ENCODE peak calls at places on chromosomes 7 and 10, in six cellular contexts. N, F, E, W, I and K are unnamed samples.

GRCh38 chr10:91410638-91411367 is 659 bp downstream of the HECTD2 start:
- DNase-seq in N (peak), F (no peak), E (peak), W (peak), I (peak), K (no peak)

GRCh38 chr10:1550616-1551015 is 186.7 kb downstream of the ADARB2 start:
- DNase-seq in N (no peak), F (no peak), E (no peak), W (no peak), I (no peak), K (no peak)

GRCh38 chr10:24871006-24871405 is 81.4 kb downstream of the PRTFDC1 start:
- DNase-seq in N (no peak), F (no peak), E (no peak), W (no peak), I (no peak), K (no peak)

GRCh38 chr7:641269-641671 is 85.2 kb upstream of the DNAAF5 start:
- DNase-seq in N (no peak), F (no peak), E (peak), W (peak), I (no peak), K (no peak)

GRCh38 chr10:124678566-124679240 is 65.5 kb downstream of the FAM53B start:
- DNase-seq in N (peak), F (no peak), E (no peak), W (no peak), I (no peak), K (no peak)

GRCh38 chr7:28570970-28571288 is 158.6 kb downstream of the CREB5 start:
- DNase-seq in N (no peak), F (no peak), E (no peak), W (peak), I (no peak), K (no peak)

GRCh38 chr7:48251766-48252165 is 80.5 kb downstream of the ABCA13 start:
- DNase-seq in N (no peak), F (no peak), E (no peak), W (no peak), I (no peak), K (no peak)

GRCh38 chr10:116197961-116198360 is 75.0 kb downstream of the GFRA1 start:
- DNase-seq in N (no peak), F (no peak), E (no peak), W (no peak), I (no peak), K (no peak)

GRCh38 chr7:131218727-131219128 is 108.9 kb upstream of the MKLN1 start:
- DNase-seq in N (no peak), F (no peak), E (peak), W (no peak), I (no peak), K (no peak)

GRCh38 chr7:30841801-30842541 is 69.7 kb upstream of the AQP1 start:
- DNase-seq in N (no peak), F (no peak), E (no peak), W (no peak), I (no peak), K (no peak)

GRCh38 chr7:128985660-128986059 is 47.9 kb downstream of the IRF5 start:
- DNase-seq in N (no peak), F (no peak), E (no peak), W (no peak), I (no peak), K (no peak)

GRCh38 chr10:59877191-59877671 is 29.1 kb downstream of the CCDC6 start:
- DNase-seq in N (no peak), F (peak), E (no peak), W (peak), I (no peak), K (peak)

GRCh38 chr7:69781412-69781846 is 183.2 kb downstream of the AUTS2 start:
- DNase-seq in N (no peak), F (no peak), E (no peak), W (no peak), I (no peak), K (no peak)

GRCh38 chr10:3874988-3875841 is 90.2 kb upstream of the KLF6 start:
- DNase-seq in N (no peak), F (no peak), E (no peak), W (no peak), I (peak), K (no peak)
- H3K4me3 ChIP-seq in N (no peak), F (no peak), E (no peak), W (no peak), I (no peak), K (no peak)

DNA sequence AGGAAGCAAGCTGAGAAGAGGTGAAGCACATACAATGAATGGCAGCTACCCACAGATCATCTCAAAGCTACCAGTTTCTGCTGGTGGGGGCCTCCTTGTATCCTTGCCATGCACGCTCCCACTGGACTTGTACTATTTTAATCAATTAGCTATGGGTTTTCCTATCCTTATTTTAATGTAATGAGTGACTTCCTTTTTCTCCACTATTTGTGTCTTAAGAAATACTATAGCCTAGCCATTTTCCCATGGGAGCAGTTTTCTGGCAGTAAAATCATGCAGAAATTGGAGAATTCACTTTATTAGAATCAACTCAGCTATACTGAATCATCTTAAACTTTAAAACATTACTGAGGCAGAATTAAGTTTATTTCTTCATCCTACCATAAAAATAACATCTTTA is 73.5 kb downstream of the CTNNA3 start:
- DNase-seq in N (no peak), F (no peak), E (peak), W (peak), I (no peak), K (no peak)
- H3K4me3 ChIP-seq in N (no peak), F (no peak), E (no peak), W (no peak), I (no peak), K (no peak)

GRCh38 chr7:22378199-22378961 is 21.4 kb upstream of the RAPGEF5 start:
- DNase-seq in N (no peak), F (no peak), E (no peak), W (no peak), I (no peak), K (no peak)
- H3K4me3 ChIP-seq in N (no peak), F (no peak), E (no peak), W (no peak), I (no peak), K (no peak)

GRCh38 chr7:140734729-140735128 is 38.2 kb downstream of the NDUFB2 start:
- DNase-seq in N (no peak), F (no peak), E (no peak), W (no peak), I (no peak), K (no peak)
- H3K4me3 ChIP-seq in N (no peak), F (no peak), E (no peak), W (no peak), I (no peak), K (no peak)

DNA sequence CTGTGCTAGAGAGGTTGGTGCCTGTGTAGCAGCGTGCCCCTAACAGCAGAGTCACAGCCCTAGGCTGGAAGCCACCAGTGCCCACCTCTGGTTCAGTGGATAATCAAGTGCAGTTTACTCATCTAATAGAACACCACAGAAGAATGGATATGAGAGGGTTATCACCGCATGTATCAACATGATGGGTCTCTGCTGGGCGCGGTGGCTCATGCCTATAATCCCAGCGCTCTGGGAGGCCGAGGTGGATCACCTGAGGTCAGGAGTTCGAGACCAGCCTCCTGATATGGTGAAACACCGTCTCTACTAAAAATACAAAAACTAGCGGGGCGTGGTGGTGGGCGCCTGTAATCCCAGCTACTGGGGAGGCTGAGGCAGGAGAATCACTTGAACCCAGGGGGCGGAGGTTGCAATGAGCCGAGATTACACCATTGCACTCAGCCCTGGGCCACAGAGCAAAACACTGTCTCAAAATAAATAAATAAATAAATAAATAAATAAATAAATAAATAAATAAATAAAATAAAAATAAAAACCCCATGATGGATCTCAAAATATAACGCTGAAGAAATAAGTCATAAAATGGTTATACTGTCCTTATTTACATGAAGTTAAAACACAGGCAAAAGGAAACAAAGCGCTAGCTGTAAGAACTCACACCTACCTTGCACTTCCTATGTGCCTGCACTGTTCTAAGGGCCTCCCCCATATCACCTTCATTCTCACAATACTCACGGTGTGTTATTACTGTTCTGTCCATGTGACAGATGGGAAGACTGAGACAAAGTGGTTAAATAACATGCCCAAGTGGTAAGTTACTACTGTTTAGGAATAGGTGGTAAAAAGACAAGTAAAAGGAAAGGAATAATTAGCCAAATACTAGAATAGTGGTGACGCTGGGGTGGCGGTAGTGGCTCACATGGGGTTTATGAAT is 70.9 kb downstream of the AMZ1 start:
- DNase-seq in N (no peak), F (no peak), E (no peak), W (no peak), I (no peak), K (no peak)
- H3K4me3 ChIP-seq in N (no peak), F (no peak), E (peak), W (no peak), I (no peak), K (peak)

GRCh38 chr7:148436571-148436970 is 154.0 kb upstream of the C7orf33 start:
- DNase-seq in N (no peak), F (no peak), E (no peak), W (no peak), I (no peak), K (no peak)

GRCh38 chr7:148436135-148436534 is 154.4 kb upstream of the C7orf33 start:
- DNase-seq in N (no peak), F (no peak), E (no peak), W (no peak), I (no peak), K (no peak)

GRCh38 chr7:148435715-148436114 is 154.9 kb upstream of the C7orf33 start:
- DNase-seq in N (no peak), F (no peak), E (no peak), W (no peak), I (no peak), K (no peak)

GRCh38 chr7:148434887-148435286 is 155.7 kb upstream of the C7orf33 start:
- DNase-seq in N (no peak), F (no peak), E (no peak), W (no peak), I (no peak), K (no peak)

DNA sequence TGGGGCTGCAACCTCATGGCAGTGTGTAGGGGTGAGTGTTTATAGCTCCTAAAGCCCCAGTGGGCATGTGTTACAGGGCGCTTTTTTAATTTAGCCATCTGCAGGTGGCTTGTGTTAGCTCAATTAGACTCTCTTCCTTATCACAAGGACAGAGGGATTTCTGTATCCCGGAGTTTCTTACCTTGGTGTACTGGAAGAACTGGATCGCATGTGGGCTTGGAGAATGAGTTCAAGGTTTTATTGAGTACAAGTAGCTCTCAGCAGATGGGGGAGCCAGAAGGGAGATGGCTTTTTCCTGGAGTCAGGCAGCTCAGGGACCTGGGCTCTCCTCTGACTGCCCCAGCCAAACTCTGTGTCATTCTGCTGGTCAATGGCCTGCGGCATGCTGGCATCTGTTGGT is 153.5 kb upstream of the C7orf33 start:
- DNase-seq in N (no peak), F (no peak), E (no peak), W (no peak), I (no peak), K (no peak)
- H3K4me3 ChIP-seq in N (no peak), F (no peak), E (no peak), W (no peak), I (no peak), K (no peak)

DNA sequence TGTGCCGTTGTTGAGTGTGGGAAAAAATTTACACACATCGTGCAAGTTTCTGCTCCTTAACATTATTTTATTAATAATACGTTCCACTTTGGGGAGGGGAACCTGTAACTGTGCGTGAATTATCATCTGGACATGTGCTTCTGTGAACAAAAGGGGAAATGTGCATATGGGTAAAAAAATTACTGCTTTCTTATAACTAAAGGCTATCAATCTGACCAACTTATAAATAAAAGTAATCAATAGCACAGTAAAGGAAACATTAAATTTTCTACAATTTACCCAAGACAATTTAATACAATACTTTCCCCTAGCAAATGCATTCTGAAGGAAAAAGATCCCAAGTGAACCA is 4.5 kb downstream of the TWIST1 start:
- DNase-seq in N (no peak), F (no peak), E (no peak), W (no peak), I (no peak), K (no peak)
- H3K4me3 ChIP-seq in N (no peak), F (no peak), E (no peak), W (no peak), I (no peak), K (peak)

GRCh38 chr7:105877736-105878135 is 1.3 kb upstream of the ATXN7L1 start:
- DNase-seq in N (no peak), F (no peak), E (no peak), W (no peak), I (no peak), K (no peak)
- H3K4me3 ChIP-seq in N (peak), F (peak), E (no peak), W (peak), I (peak), K (no peak)

GRCh38 chr10:109899578-109900355 is 23.5 kb downstream of the XPNPEP1 start:
- DNase-seq in N (no peak), F (no peak), E (no peak), W (peak), I (peak), K (no peak)

GRCh38 chr10:109904397-109904796 is 18.9 kb downstream of the XPNPEP1 start:
- DNase-seq in N (no peak), F (no peak), E (no peak), W (no peak), I (no peak), K (no peak)

GRCh38 chr10:109906346-109906745 is 17.0 kb downstream of the XPNPEP1 start:
- DNase-seq in N (no peak), F (no peak), E (no peak), W (no peak), I (no peak), K (no peak)

GRCh38 chr10:109898666-109899577 is 24.4 kb downstream of the XPNPEP1 start:
- DNase-seq in N (no peak), F (no peak), E (no peak), W (peak), I (peak), K (no peak)

DNA sequence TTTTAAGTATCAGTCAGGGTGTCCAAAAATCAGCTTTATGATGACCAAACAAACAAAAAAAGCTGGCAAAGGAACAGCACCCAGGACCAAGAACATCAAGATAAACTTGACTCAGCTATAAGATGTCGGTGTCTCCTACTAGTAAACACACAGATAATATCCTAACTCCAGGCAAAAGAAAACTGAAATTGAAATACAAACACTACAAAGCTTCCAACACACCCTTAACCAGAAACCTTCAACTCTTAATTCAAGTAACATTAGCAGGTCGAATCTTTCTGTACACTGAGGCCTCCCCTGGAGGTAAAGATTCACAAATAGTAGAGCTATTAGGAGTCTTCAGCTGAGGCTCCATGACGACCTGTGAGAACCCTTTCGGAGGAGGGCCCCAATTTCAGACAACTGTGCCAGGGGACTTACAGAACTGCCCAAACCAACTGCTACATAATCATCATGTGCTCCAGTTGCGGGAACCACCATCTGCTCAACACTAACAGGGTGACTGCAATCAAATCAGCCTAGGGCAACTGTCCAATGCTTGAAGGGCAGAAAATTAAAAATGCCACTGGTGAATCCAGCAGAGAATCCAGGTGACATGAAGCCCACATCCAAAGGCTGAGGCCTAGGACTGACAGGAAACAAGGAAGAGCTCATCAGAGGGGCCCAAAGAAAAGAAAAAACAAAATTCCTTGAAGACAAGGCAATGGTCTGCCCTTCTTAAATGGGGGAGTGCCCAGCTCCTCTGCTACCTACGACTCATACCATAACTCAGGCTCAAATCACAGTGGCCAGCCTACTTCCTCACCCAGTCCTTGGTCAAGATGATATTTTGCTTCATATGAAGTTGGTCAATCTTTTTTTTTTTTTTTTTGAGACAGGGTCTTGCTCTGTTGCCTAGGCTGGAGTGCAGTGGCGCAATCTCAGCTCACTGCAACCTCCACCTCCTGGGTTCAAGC is 20.0 kb downstream of the XPNPEP1 start:
- DNase-seq in N (no peak), F (no peak), E (peak), W (peak), I (no peak), K (no peak)
- H3K4me3 ChIP-seq in N (no peak), F (no peak), E (no peak), W (no peak), I (no peak), K (no peak)

GRCh38 chr10:110005716-110006115 is 2.1 kb upstream of the ADD3 start:
- DNase-seq in N (no peak), F (peak), E (peak), W (peak), I (peak), K (peak)

GRCh38 chr10:110007171-110007700 is 548 bp upstream of the ADD3 start:
- DNase-seq in N (no peak), F (no peak), E (no peak), W (peak), I (no peak), K (no peak)

GRCh38 chr10:110006358-110007170 is 1.2 kb upstream of the ADD3 start:
- DNase-seq in N (peak), F (no peak), E (peak), W (peak), I (peak), K (no peak)

GRCh38 chr10:110002801-110003523 is 4.8 kb upstream of the ADD3 start:
- DNase-seq in N (no peak), F (no peak), E (no peak), W (no peak), I (no peak), K (no peak)

GRCh38 chr10:110003524-110003885 is 4.3 kb upstream of the ADD3 start:
- DNase-seq in N (no peak), F (no peak), E (no peak), W (no peak), I (no peak), K (no peak)
- H3K4me3 ChIP-seq in N (no peak), F (no peak), E (no peak), W (no peak), I (no peak), K (no peak)